ENCODE peak calls at places on chromosome X, in five cellular contexts. N, T, E, W and H are unnamed samples.

GRCh38 chrX:72201836-72202536 is 20.4 kb downstream of the PIN4 start:
- DNase-seq in E (no peak), N (no peak), T (no peak), W (no peak), H (no peak)

GRCh38 chrX:115472131-115472530 is 88.8 kb upstream of the PLS3 start:
- DNase-seq in N (no peak), W (no peak), E (no peak), T (no peak), H (no peak)

GRCh38 chrX:18887821-18888205 is 96.1 kb downstream of the PHKA2 start:
- DNase-seq in N (no peak), E (no peak), T (no peak), W (no peak), H (no peak)

GRCh38 chrX:49290215-49290614 is 13.2 kb upstream of the GAGE10 start:
- DNase-seq in N (no peak), W (no peak), E (no peak), T (no peak), H (no peak)

GRCh38 chrX:15493118-15494082 is at the start of gene PIR:
- DNase-seq in N (peak), E (peak), W (peak), T (peak), H (peak)

GRCh38 chrX:10749113-10749512 is 128.7 kb upstream of the MID1 start:
- DNase-seq in N (no peak), T (no peak), W (no peak), E (no peak), H (no peak)

GRCh38 chrX:40266490-40267333 is 169.0 kb upstream of the BCOR start:
- DNase-seq in E (peak), T (peak), N (peak), W (peak), H (peak)

GRCh38 chrX:53081925-53082772 is at the start of gene TSPYL2:
- DNase-seq in N (peak), E (peak), W (peak), T (peak), H (peak)

GRCh38 chrX:41522681-41523080 is 75.5 kb downstream of the NYX start:
- DNase-seq in T (no peak), E (no peak), W (no peak), N (no peak), H (no peak)

DNA sequence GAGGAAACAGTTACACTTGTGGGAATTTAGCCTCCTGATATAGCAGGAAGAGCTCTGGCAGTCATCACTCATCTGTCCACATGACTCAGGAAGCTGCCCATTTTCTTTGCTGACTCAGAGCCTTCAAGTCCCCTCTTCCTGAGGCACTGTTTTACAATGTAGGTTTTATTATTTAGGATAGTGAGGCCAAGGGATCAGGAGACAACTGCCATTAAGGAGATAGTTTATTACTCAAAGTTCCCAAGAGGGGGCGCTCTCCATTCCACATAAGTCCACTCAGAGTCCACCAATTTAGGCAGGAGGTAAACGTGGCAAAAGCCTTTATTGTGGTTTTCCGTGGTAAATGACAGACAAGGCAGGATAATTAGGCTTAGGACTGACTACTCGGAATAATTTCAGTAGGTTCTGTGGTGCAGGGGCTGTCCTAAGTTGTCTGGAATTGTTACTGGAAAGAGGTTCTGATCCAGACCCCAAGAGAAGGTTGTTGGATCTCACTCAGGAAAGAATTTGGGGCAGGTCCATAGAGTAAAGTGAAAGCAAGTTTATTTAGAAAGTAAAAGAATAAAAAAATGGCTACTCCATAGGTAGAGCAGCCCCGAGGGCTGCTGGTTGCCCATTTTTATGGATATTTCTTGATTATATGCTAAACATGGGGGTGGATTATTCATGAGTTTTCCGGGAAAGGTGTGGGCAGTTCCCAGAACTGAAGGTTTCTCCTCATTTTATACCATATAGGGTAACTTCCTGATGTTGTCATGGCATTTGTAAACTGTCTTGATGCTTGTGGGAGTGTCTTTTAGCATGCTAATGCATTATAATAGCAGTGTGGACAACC is 96.0 kb upstream of the RAB40AL start:
- DNase-seq in W (no peak), N (no peak), T (no peak), E (no peak), H (no peak)
- TF ChIP-seq CTCF in W (no peak), N (no peak), T (no peak), E (no peak), H (no peak)

GRCh38 chrX:86349115-86349514 is 200.9 kb downstream of the DACH2 start:
- DNase-seq in W (no peak), N (no peak), E (no peak), T (no peak), H (no peak)

GRCh38 chrX:86348669-86349068 is 200.4 kb downstream of the DACH2 start:
- DNase-seq in W (no peak), E (no peak), N (no peak), T (no peak), H (no peak)
- TF ChIP-seq CTCF in W (no peak), E (no peak), N (no peak), T (no peak), H (no peak)

GRCh38 chrX:46036508-46036907 is 508.7 kb downstream of the ZNF674 start:
- DNase-seq in E (no peak), T (no peak), W (no peak), N (no peak), H (no peak)

GRCh38 chrX:46040001-46040400 is 505.2 kb downstream of the ZNF674 start:
- DNase-seq in W (no peak), N (no peak), E (no peak), T (no peak), H (no peak)

GRCh38 chrX:46039526-46039925 is 505.7 kb downstream of the ZNF674 start:
- DNase-seq in E (no peak), N (no peak), W (no peak), T (no peak), H (no peak)

GRCh38 chrX:46029777-46030176 is 515.4 kb downstream of the ZNF674 start:
- DNase-seq in N (no peak), E (no peak), T (no peak), W (no peak), H (no peak)

DNA sequence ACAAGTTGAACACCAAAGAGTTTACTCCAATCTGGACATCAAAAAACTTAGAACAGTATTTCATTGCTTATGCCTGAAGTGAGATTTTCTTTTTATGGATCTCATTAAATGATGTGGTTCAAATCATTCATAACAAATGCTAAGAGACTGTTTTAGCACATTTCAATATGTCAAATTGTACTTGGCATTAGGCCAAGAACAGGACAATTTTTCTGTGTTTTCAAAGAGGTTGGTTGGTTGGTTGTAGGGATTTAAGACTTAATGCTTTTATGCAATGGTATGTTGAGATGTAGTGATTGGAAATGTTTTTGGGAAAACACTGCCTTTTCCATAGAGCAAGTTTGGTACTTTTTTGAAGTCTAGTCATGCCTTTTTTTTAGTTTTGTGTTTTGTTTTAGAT is 510.4 kb downstream of the ZNF674 start:
- DNase-seq in E (no peak), T (no peak), N (no peak), W (no peak), H (no peak)
- TF ChIP-seq CTCF in E (no peak), T (no peak), N (no peak), W (no peak), H (no peak)

GRCh38 chrX:7074135-7074907 is 73.2 kb upstream of the STS start:
- DNase-seq in W (no peak), E (no peak), T (no peak), N (no peak), H (no peak)
- TF ChIP-seq CTCF in W (no peak), E (no peak), T (no peak), N (no peak), H (no peak)

DNA sequence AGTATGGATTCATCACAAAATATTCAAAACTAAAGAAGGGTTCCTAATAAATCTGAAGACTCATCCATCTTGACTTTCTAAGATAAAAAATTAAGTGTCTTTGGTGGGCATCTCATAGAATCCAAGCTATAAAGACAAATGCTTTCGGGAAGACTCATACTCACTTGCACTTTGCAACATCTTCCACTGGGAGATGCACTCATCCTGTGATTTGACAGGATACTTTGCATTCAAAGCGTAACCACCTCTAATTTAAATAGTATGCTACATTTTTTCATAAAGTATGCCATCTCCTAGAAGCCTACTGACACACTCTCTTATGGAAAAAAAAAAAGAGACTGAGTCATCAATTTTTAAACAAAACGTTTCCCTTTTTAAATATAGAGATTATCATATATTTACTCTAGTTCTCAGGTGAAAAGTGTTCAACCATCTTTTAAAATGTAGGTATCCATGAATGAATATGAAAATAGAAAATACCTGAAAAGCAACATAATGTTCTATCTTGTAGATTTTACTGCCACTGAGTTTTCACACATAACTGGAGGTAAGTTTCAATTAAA is 119.6 kb downstream of the KLHL13 start:
- DNase-seq in W (no peak), E (no peak), N (no peak), T (no peak), H (peak)
- TF ChIP-seq CTCF in W (no peak), E (no peak), N (no peak), T (no peak), H (no peak)

GRCh38 chrX:25067271-25068172 is 51.8 kb upstream of the ARX start:
- DNase-seq in E (no peak), T (no peak), W (no peak), N (no peak), H (peak)
- TF ChIP-seq CTCF in E (no peak), T (no peak), W (no peak), N (no peak), H (no peak)

DNA sequence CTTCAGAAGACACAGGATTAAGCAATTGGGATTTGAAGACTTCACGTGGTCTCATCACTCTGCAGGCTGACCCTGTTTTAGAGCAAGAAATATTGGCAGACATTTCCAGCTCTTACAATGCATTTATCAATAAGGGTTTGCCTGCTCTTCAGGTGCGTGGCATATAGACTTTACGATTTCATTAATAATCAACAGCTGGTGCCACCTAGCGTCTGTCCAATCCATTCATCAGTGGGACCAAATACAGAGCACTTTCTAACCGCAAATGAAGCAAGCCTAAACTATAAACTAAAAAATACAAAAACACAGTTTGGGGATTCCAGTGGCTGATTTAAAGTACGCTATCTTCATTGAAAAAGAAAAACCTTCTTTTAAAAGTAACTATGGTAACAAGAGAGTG is 125.4 kb upstream of the DMD start:
- DNase-seq in N (peak), T (no peak), W (no peak), E (no peak), H (no peak)
- TF ChIP-seq CTCF in N (peak), T (no peak), W (peak), E (no peak), H (peak)

GRCh38 chrX:134908235-134908834 is 82.5 kb upstream of the SMIM10 start:
- DNase-seq in W (no peak), T (no peak), E (no peak), N (no peak), H (peak)
- TF ChIP-seq CTCF in W (no peak), T (no peak), E (peak), N (no peak), H (no peak)

DNA sequence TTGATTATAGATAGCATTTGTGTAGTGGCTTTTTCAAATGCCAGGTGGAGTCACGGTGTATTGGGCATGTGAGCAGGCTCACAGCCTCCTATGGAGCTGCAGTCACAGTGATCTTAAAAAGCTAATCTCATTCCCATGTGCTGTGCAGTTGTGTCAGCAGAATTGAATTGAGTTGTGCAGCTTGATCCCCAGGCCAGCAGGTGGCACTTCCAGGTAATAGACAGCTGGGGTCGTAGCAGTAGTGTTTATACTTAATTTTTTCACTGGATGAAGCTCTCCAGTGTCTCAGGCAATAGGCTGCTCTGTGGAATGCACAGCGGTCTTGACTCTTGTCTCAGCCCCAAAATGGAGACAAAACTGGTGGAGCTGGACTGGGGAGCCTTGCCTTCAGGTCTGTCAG is 1028.1 kb downstream of the SH3BGRL start:
- DNase-seq in E (no peak), T (no peak), N (no peak), W (no peak), H (no peak)
- TF ChIP-seq CTCF in E (no peak), T (no peak), N (no peak), W (no peak), H (no peak)

GRCh38 chrX:99301990-99302389 is 1108.1 kb downstream of the PCDH19 start:
- DNase-seq in T (no peak), E (no peak), W (no peak), N (no peak), H (no peak)
- TF ChIP-seq CTCF in T (no peak), E (no peak), W (no peak), N (peak), H (peak)